ENCODE peak calls at places on chromosomes 5 and 9, in ten cellular contexts. One of them, this sample, is unnamed.

GRCh38 chr5:68217476-68217984 is 2.0 kb downstream of the PIK3R1 start:
- DNase-seq in KG1: no peak
- DNase-seq in HL-60: no peak
- DNase-seq in RWPE1: no peak
- DNase-seq in activated CD8-positive, alpha-beta memory T cell treated with anti-CD3 and anti-CD28 coated beads, Interleukin-2, amount 10 ng/mL, durations not matched to agents 7 days and 5 days: no peak
- DNase-seq in Daoy: no peak
- DNase-seq in AG09319: no peak
- DNase-seq in astrocyte: peak; percentile 28
- DNase-seq in anterior cingulate cortex: no peak
- DNase-seq in SK-N-MC: no peak
- DNase-seq in this sample: no peak

GRCh38 chr9:107484117-107484723 is 5.3 kb downstream of the KLF4 start:
- DNase-seq in AG09319: peak; percentile 66
- DNase-seq in Daoy: peak; percentile 73
- DNase-seq in SK-N-MC: no peak
- DNase-seq in activated CD8-positive, alpha-beta memory T cell treated with anti-CD3 and anti-CD28 coated beads, Interleukin-2, amount 10 ng/mL, durations not matched to agents 7 days and 5 days: no peak
- DNase-seq in KG1: peak; percentile 38
- DNase-seq in HL-60: peak; percentile 60
- DNase-seq in astrocyte: peak; percentile 55
- DNase-seq in RWPE1: peak; percentile 62
- DNase-seq in anterior cingulate cortex: no peak
- DNase-seq in this sample: peak; percentile 43

GRCh38 chr5:64165500-64166200 is at the start of gene RNF180:
- DNase-seq in Daoy: peak; percentile 70
- DNase-seq in astrocyte: peak; percentile 36
- DNase-seq in KG1: no peak
- DNase-seq in RWPE1: peak; percentile 44
- DNase-seq in HL-60: no peak
- DNase-seq in AG09319: no peak
- DNase-seq in SK-N-MC: no peak
- DNase-seq in anterior cingulate cortex: peak; percentile 31
- DNase-seq in activated CD8-positive, alpha-beta memory T cell treated with anti-CD3 and anti-CD28 coated beads, Interleukin-2, amount 10 ng/mL, durations not matched to agents 7 days and 5 days: no peak
- DNase-seq in this sample: no peak

GRCh38 chr5:119255571-119256356 is 100.1 kb upstream of the TNFAIP8 start:
- DNase-seq in SK-N-MC: no peak
- DNase-seq in KG1: no peak
- DNase-seq in HL-60: no peak
- DNase-seq in activated CD8-positive, alpha-beta memory T cell treated with anti-CD3 and anti-CD28 coated beads, Interleukin-2, amount 10 ng/mL, durations not matched to agents 7 days and 5 days: no peak
- DNase-seq in AG09319: no peak
- DNase-seq in astrocyte: no peak
- DNase-seq in anterior cingulate cortex: no peak
- DNase-seq in RWPE1: no peak
- DNase-seq in Daoy: peak; percentile 16
- DNase-seq in this sample: no peak

GRCh38 chr9:126612329-126612812 is 1.4 kb upstream of the LMX1B start:
- DNase-seq in anterior cingulate cortex: no peak
- DNase-seq in HL-60: no peak
- DNase-seq in Daoy: peak; percentile 65
- DNase-seq in activated CD8-positive, alpha-beta memory T cell treated with anti-CD3 and anti-CD28 coated beads, Interleukin-2, amount 10 ng/mL, durations not matched to agents 7 days and 5 days: no peak
- DNase-seq in AG09319: no peak
- DNase-seq in SK-N-MC: no peak
- DNase-seq in astrocyte: no peak
- DNase-seq in KG1: no peak
- DNase-seq in RWPE1: no peak
- DNase-seq in this sample: no peak

GRCh38 chr9:20990867-20991266 is 40.6 kb downstream of the HACD4 start:
- DNase-seq in activated CD8-positive, alpha-beta memory T cell treated with anti-CD3 and anti-CD28 coated beads, Interleukin-2, amount 10 ng/mL, durations not matched to agents 7 days and 5 days: no peak
- DNase-seq in HL-60: peak; percentile 84
- DNase-seq in AG09319: no peak
- DNase-seq in SK-N-MC: no peak
- DNase-seq in KG1: peak; percentile 34
- DNase-seq in astrocyte: no peak
- DNase-seq in anterior cingulate cortex: no peak
- DNase-seq in Daoy: no peak
- DNase-seq in RWPE1: no peak
- DNase-seq in this sample: no peak

GRCh38 chr5:44646016-44646415 is 162.7 kb upstream of the MRPS30 start:
- DNase-seq in activated CD8-positive, alpha-beta memory T cell treated with anti-CD3 and anti-CD28 coated beads, Interleukin-2, amount 10 ng/mL, durations not matched to agents 7 days and 5 days: no peak
- DNase-seq in KG1: no peak
- DNase-seq in HL-60: no peak
- DNase-seq in Daoy: no peak
- DNase-seq in astrocyte: no peak
- DNase-seq in AG09319: no peak
- DNase-seq in anterior cingulate cortex: no peak
- DNase-seq in RWPE1: no peak
- DNase-seq in SK-N-MC: no peak
- DNase-seq in this sample: no peak

GRCh38 chr9:97307091-97307490 is 368 bp upstream of the CCDC180 start:
- DNase-seq in Daoy: peak; percentile 91
- DNase-seq in activated CD8-positive, alpha-beta memory T cell treated with anti-CD3 and anti-CD28 coated beads, Interleukin-2, amount 10 ng/mL, durations not matched to agents 7 days and 5 days: no peak
- DNase-seq in HL-60: no peak
- DNase-seq in RWPE1: peak; percentile 54
- DNase-seq in AG09319: peak; percentile 32
- DNase-seq in anterior cingulate cortex: peak; percentile 12
- DNase-seq in SK-N-MC: no peak
- DNase-seq in KG1: no peak
- DNase-seq in astrocyte: peak; percentile 49
- DNase-seq in this sample: peak; percentile 52

GRCh38 chr9:100229136-100229535 is 123.6 kb downstream of the TEX10 start:
- DNase-seq in AG09319: no peak
- DNase-seq in SK-N-MC: no peak
- DNase-seq in astrocyte: no peak
- DNase-seq in Daoy: no peak
- DNase-seq in activated CD8-positive, alpha-beta memory T cell treated with anti-CD3 and anti-CD28 coated beads, Interleukin-2, amount 10 ng/mL, durations not matched to agents 7 days and 5 days: no peak
- DNase-seq in HL-60: no peak
- DNase-seq in anterior cingulate cortex: no peak
- DNase-seq in RWPE1: no peak
- DNase-seq in KG1: no peak
- DNase-seq in this sample: no peak

GRCh38 chr9:129131300-129132145 is 20.3 kb downstream of the PTPA start:
- DNase-seq in astrocyte: peak; percentile 16
- DNase-seq in AG09319: no peak
- DNase-seq in SK-N-MC: no peak
- DNase-seq in RWPE1: peak; percentile 89
- DNase-seq in HL-60: peak; percentile 78
- DNase-seq in KG1: peak; percentile 45
- DNase-seq in Daoy: no peak
- DNase-seq in anterior cingulate cortex: peak; percentile 34
- DNase-seq in activated CD8-positive, alpha-beta memory T cell treated with anti-CD3 and anti-CD28 coated beads, Interleukin-2, amount 10 ng/mL, durations not matched to agents 7 days and 5 days: peak; percentile 89
- DNase-seq in this sample: no peak

GRCh38 chr5:127958421-127959011 is 125.0 kb upstream of the SLC12A2 start:
- DNase-seq in SK-N-MC: no peak
- DNase-seq in AG09319: no peak
- DNase-seq in anterior cingulate cortex: no peak
- DNase-seq in activated CD8-positive, alpha-beta memory T cell treated with anti-CD3 and anti-CD28 coated beads, Interleukin-2, amount 10 ng/mL, durations not matched to agents 7 days and 5 days: no peak
- DNase-seq in astrocyte: no peak
- DNase-seq in HL-60: no peak
- DNase-seq in KG1: no peak
- DNase-seq in RWPE1: no peak
- DNase-seq in Daoy: no peak
- DNase-seq in this sample: no peak

GRCh38 chr9:105911104-105911911 is 217.0 kb downstream of the TMEM38B start:
- DNase-seq in activated CD8-positive, alpha-beta memory T cell treated with anti-CD3 and anti-CD28 coated beads, Interleukin-2, amount 10 ng/mL, durations not matched to agents 7 days and 5 days: no peak
- DNase-seq in HL-60: no peak
- DNase-seq in astrocyte: peak; percentile 31
- DNase-seq in KG1: no peak
- DNase-seq in AG09319: no peak
- DNase-seq in anterior cingulate cortex: no peak
- DNase-seq in RWPE1: peak; percentile 19
- DNase-seq in SK-N-MC: no peak
- DNase-seq in Daoy: no peak
- DNase-seq in this sample: peak; percentile 9

GRCh38 chr5:174692381-174692780 is 32.0 kb upstream of the MSX2 start:
- DNase-seq in KG1: no peak
- DNase-seq in AG09319: no peak
- DNase-seq in anterior cingulate cortex: no peak
- DNase-seq in Daoy: no peak
- DNase-seq in SK-N-MC: no peak
- DNase-seq in activated CD8-positive, alpha-beta memory T cell treated with anti-CD3 and anti-CD28 coated beads, Interleukin-2, amount 10 ng/mL, durations not matched to agents 7 days and 5 days: no peak
- DNase-seq in RWPE1: no peak
- DNase-seq in HL-60: no peak
- DNase-seq in astrocyte: no peak
- DNase-seq in this sample: no peak

GRCh38 chr9:80157561-80157983 is 585.8 kb downstream of the TLE4 start:
- DNase-seq in activated CD8-positive, alpha-beta memory T cell treated with anti-CD3 and anti-CD28 coated beads, Interleukin-2, amount 10 ng/mL, durations not matched to agents 7 days and 5 days: no peak
- DNase-seq in SK-N-MC: no peak
- DNase-seq in KG1: no peak
- DNase-seq in AG09319: peak; percentile 8
- DNase-seq in astrocyte: peak; percentile 82
- DNase-seq in RWPE1: no peak
- DNase-seq in anterior cingulate cortex: no peak
- DNase-seq in HL-60: no peak
- DNase-seq in Daoy: peak; percentile 7
- DNase-seq in this sample: no peak

GRCh38 chr5:39100851-39101396 is 26.7 kb upstream of the RICTOR start:
- DNase-seq in Daoy: peak; percentile 83
- DNase-seq in activated CD8-positive, alpha-beta memory T cell treated with anti-CD3 and anti-CD28 coated beads, Interleukin-2, amount 10 ng/mL, durations not matched to agents 7 days and 5 days: no peak
- DNase-seq in KG1: no peak
- DNase-seq in AG09319: peak; percentile 93
- DNase-seq in SK-N-MC: no peak
- DNase-seq in anterior cingulate cortex: no peak
- DNase-seq in astrocyte: peak; percentile 93
- DNase-seq in HL-60: no peak
- DNase-seq in RWPE1: peak; percentile 94
- DNase-seq in this sample: peak; percentile 90

GRCh38 chr5:173928871-173929574 is 40.9 kb downstream of the CPEB4 start:
- DNase-seq in Daoy: no peak
- DNase-seq in KG1: no peak
- DNase-seq in SK-N-MC: no peak
- DNase-seq in RWPE1: no peak
- DNase-seq in AG09319: no peak
- DNase-seq in astrocyte: no peak
- DNase-seq in anterior cingulate cortex: no peak
- DNase-seq in activated CD8-positive, alpha-beta memory T cell treated with anti-CD3 and anti-CD28 coated beads, Interleukin-2, amount 10 ng/mL, durations not matched to agents 7 days and 5 days: no peak
- DNase-seq in HL-60: peak; percentile 41
- DNase-seq in this sample: no peak

GRCh38 chr5:178602752-178603151 is 12.6 kb upstream of the COL23A1 start:
- DNase-seq in Daoy: no peak
- DNase-seq in RWPE1: no peak
- DNase-seq in HL-60: no peak
- DNase-seq in SK-N-MC: no peak
- DNase-seq in AG09319: no peak
- DNase-seq in activated CD8-positive, alpha-beta memory T cell treated with anti-CD3 and anti-CD28 coated beads, Interleukin-2, amount 10 ng/mL, durations not matched to agents 7 days and 5 days: no peak
- DNase-seq in anterior cingulate cortex: no peak
- DNase-seq in KG1: no peak
- DNase-seq in astrocyte: peak; percentile 40
- DNase-seq in this sample: no peak

GRCh38 chr5:157361865-157362465 is 96.0 kb downstream of the CYFIP2 start:
- DNase-seq in activated CD8-positive, alpha-beta memory T cell treated with anti-CD3 and anti-CD28 coated beads, Interleukin-2, amount 10 ng/mL, durations not matched to agents 7 days and 5 days: no peak
- DNase-seq in anterior cingulate cortex: no peak
- DNase-seq in HL-60: no peak
- DNase-seq in Daoy: peak; percentile 59
- DNase-seq in RWPE1: no peak
- DNase-seq in SK-N-MC: no peak
- DNase-seq in astrocyte: peak; percentile 76
- DNase-seq in KG1: no peak
- DNase-seq in AG09319: no peak
- DNase-seq in this sample: no peak

This sample was measured in non-pigmented ciliary epithelial cell.